ENCODE peak calls at places on chromosomes 12 and 14, in ten cellular contexts. V, F, R, P, X, D, C, H, Q and U are unnamed samples.

GRCh38 chr14:55626131-55626530 is 46.1 kb downstream of the KTN1 start:
- DNase-seq in V (no peak), F (no peak), R (no peak), P (no peak), X (no peak), D (no peak), C (no peak), H (no peak), Q (no peak), U (no peak)

GRCh38 chr12:102197789-102198188 is at the start of gene PMCH:
- DNase-seq in V (no peak), F (no peak), R (peak; percentile 16), P (no peak), X (no peak), D (no peak), C (no peak), H (no peak), Q (no peak), U (no peak)

GRCh38 chr14:75292016-75292646 is 13.5 kb downstream of the FOS start:
- DNase-seq in V (no peak), F (peak; percentile 15), R (no peak), P (no peak), X (no peak), D (peak; percentile 50), C (no peak), H (no peak), Q (no peak), U (no peak)

GRCh38 chr14:23302290-23303225 is at the start of gene PPP1R3E:
- DNase-seq in V (peak; percentile 97), F (peak; percentile 73), R (peak; percentile 62), P (peak; percentile 30), X (peak; percentile 75), D (peak; percentile 89), C (peak; percentile 60), H (peak; percentile 84), Q (peak; percentile 72), U (peak; percentile 87)

GRCh38 chr14:104265918-104266642 is 127.7 kb downstream of the KIF26A start:
- DNase-seq in V (no peak), F (peak; percentile 5), R (no peak), P (no peak), X (peak; percentile 9), D (peak; percentile 42), C (no peak), H (no peak), Q (peak; percentile 9), U (no peak)

GRCh38 chr14:90382491-90383125 is 14.2 kb upstream of the CALM1 start:
- DNase-seq in V (peak; percentile 87), F (peak; percentile 82), R (peak; percentile 9), P (peak; percentile 56), X (peak; percentile 69), D (peak; percentile 93), C (peak; percentile 59), H (peak; percentile 52), Q (peak; percentile 83), U (peak; percentile 78)

GRCh38 chr14:97180304-97181200 is 383.4 kb downstream of the VRK1 start:
- DNase-seq in V (no peak), F (no peak), R (no peak), P (peak; percentile 69), X (no peak), D (peak; percentile 70), C (no peak), H (peak; percentile 25), Q (no peak), U (no peak)

GRCh38 chr14:68164723-68165122 is 345.1 kb downstream of the RAD51B start:
- DNase-seq in V (no peak), F (no peak), R (no peak), P (no peak), X (no peak), D (no peak), C (no peak), H (peak; percentile 71), Q (no peak), U (no peak)

GRCh38 chr12:42144174-42144423 is 575 bp downstream of the GXYLT1 start:
- DNase-seq in V (no peak), F (no peak), R (peak; percentile 31), P (no peak), X (no peak), D (no peak), C (no peak), H (no peak), Q (peak; percentile 50), U (no peak)

GRCh38 chr14:95730126-95730525 is 16.2 kb upstream of the TCL1A start:
- DNase-seq in V (no peak), F (no peak), R (no peak), P (no peak), X (no peak), D (no peak), C (no peak), H (no peak), Q (no peak), U (no peak)

GRCh38 chr12:98869886-98870285 is 224.8 kb downstream of the APAF1 start:
- DNase-seq in V (no peak), F (no peak), R (no peak), P (no peak), X (no peak), D (no peak), C (no peak), H (no peak), Q (no peak), U (no peak)

GRCh38 chr12:98870521-98870920 is 225.4 kb downstream of the APAF1 start:
- DNase-seq in V (no peak), F (no peak), R (no peak), P (no peak), X (no peak), D (no peak), C (no peak), H (no peak), Q (no peak), U (no peak)

GRCh38 chr12:98864363-98864762 is 219.3 kb downstream of the APAF1 start:
- DNase-seq in V (no peak), F (no peak), R (no peak), P (no peak), X (no peak), D (no peak), C (no peak), H (no peak), Q (no peak), U (no peak)

GRCh38 chr12:98868076-98868475 is 223.0 kb downstream of the APAF1 start:
- DNase-seq in V (no peak), F (no peak), R (no peak), P (no peak), X (no peak), D (no peak), C (no peak), H (no peak), Q (no peak), U (no peak)

DNA sequence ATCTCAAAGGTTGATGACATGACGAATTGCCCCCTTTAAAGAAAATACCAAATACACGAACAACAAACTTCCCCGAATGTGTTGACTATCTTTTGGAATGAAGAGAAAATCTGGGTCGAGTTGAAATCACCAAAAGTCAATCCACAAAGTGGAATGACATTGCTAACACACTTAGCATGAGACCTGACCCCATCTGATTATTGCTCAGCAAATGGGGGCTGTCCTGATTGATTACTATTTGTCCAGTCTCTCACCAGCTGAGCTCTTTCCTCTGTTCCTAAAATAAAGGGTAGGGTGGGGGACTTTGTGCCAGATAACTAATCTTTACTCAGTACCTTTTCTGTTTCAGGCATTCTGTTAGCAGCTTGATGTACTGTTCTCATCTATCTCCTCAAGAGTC is 223.4 kb downstream of the APAF1 start:
- DNase-seq in V (no peak), F (no peak), R (no peak), P (no peak), X (no peak), D (no peak), C (no peak), H (no peak), Q (no peak), U (no peak)
- TF ChIP-seq POLR2A in V (no peak), F (no peak), R (no peak), P (no peak), X (no peak), D (no peak), C (no peak), H (no peak), Q (no peak), U (no peak)

DNA sequence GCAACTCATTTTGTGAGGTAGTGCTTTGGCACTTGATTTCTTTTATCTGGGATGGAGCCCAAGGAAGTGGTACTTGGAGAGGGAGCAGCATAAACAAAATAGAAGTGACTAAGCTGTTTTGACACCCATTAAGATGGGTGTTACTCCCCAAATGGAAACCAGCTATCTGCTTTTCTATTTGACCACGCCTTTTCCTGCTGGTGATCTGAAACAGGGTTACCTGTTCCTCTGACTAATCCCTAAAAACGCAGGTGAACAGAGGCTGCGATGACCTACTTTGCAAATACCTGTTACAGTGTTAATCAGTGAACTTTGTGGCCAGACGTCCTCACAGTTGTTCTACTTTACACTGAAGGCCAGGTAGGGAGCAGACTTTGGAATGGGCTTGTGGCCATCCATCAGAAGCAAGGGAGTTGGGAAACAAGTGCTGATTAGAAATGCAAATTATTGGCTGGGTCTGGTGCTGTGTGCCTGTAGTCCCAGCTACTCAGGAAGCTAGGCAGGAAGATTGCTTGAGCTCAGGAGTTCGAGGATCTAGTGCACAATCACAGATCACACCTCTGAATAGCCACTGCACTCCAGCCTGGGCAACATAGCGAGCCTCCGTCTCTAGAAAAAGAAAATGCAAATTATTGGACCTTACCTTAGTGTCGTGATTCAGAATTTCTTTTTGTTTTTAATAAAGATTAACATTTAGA is 58.3 kb upstream of the HECTD1 start:
- DNase-seq in V (no peak), F (no peak), R (peak; percentile 19), P (no peak), X (peak; percentile 66), D (no peak), C (no peak), H (peak; percentile 89), Q (no peak), U (peak; percentile 60)
- TF ChIP-seq POLR2A in V (no peak), F (no peak), R (no peak), P (no peak), X (no peak), D (no peak), C (no peak), H (peak; percentile 31), Q (no peak), U (no peak)

DNA sequence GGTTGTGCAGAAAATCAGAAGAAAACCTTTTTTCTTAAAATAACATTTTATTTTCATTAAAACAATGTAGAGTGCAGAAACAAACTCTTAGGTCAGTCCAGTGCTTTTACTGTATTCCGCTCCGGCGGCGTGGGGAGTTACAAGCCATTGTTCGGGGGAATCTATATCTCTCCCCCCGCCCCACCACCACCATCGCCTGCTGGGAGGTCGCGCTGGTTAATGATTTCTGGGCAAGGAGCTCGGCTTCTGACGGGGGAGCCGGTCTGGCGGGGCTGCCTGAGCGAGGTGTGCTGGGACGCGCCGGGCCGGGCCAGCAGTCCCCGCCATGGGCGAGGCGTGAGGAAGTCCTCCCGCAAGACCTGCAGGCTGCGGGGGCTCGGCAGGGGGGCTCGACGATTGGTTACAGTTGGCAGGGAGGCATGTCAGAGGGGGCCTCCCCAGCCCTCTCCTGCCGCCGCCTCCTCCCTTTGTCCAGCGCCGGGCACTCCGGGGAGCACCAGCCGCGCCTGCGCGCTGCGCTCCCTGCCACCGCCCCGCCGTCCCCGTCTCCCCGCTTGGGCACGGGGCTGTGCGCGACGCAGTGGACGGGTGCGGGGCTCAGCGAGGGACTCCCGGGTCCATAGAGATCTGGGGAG is 1.0 kb upstream of the DUSP6 start:
- DNase-seq in V (no peak), F (no peak), R (no peak), P (peak; percentile 64), X (peak; percentile 73), D (peak; percentile 72), C (peak; percentile 39), H (peak; percentile 89), Q (peak; percentile 57), U (peak; percentile 82)
- TF ChIP-seq POLR2A in V (no peak), F (peak; percentile 51), R (no peak), P (peak; percentile 43), X (peak; percentile 47), D (peak; percentile 47), C (peak; percentile 52), H (peak; percentile 85), Q (no peak), U (no peak)

GRCh38 chr12:51890511-51891171 is 2.7 kb downstream of the ANKRD33 start:
- DNase-seq in V (no peak), F (no peak), R (no peak), P (no peak), X (no peak), D (no peak), C (no peak), H (no peak), Q (no peak), U (no peak)
- TF ChIP-seq POLR2A in V (no peak), F (no peak), R (no peak), P (no peak), X (no peak), D (no peak), C (no peak), H (no peak), Q (no peak), U (no peak)